ENCODE peak calls at places on chromosomes 7 and 10, in five cellular contexts. One of them, this sample, is unnamed.

GRCh38 chr10:98213740-98214139 is 54.3 kb downstream of the LOXL4 start:
- DNase-seq in fibroblast of mammary gland: no peak
- DNase-seq in H54: no peak
- DNase-seq in activated T-helper 1 cell treated with Interleukin-2 at 50 U/mL for 16 hours: no peak
- DNase-seq in ELR: no peak
- DNase-seq in this sample: no peak

GRCh38 chr7:45001138-45001694 is 1.2 kb downstream of the CCM2 start:
- DNase-seq in fibroblast of mammary gland: peak; percentile 29
- DNase-seq in activated T-helper 1 cell treated with Interleukin-2 at 50 U/mL for 16 hours: peak; percentile 46
- DNase-seq in H54: peak; percentile 33
- DNase-seq in ELR: no peak
- DNase-seq in this sample: peak; percentile 51

GRCh38 chr10:69952801-69953200 is 99.8 kb upstream of the MACROH2A2 start:
- DNase-seq in ELR: no peak
- DNase-seq in H54: no peak
- DNase-seq in fibroblast of mammary gland: no peak
- DNase-seq in activated T-helper 1 cell treated with Interleukin-2 at 50 U/mL for 16 hours: no peak
- DNase-seq in this sample: no peak

GRCh38 chr7:25845341-25845923 is 306.6 kb upstream of the NFE2L3 start:
- DNase-seq in ELR: no peak
- DNase-seq in activated T-helper 1 cell treated with Interleukin-2 at 50 U/mL for 16 hours: no peak
- DNase-seq in fibroblast of mammary gland: no peak
- DNase-seq in H54: no peak
- DNase-seq in this sample: no peak

GRCh38 chr10:128400564-128400963 is 274.3 kb upstream of the MKI67 start:
- DNase-seq in ELR: no peak
- DNase-seq in activated T-helper 1 cell treated with Interleukin-2 at 50 U/mL for 16 hours: no peak
- DNase-seq in fibroblast of mammary gland: no peak
- DNase-seq in H54: no peak
- DNase-seq in this sample: no peak

GRCh38 chr10:26911811-26912461 is 51.2 kb upstream of the ABI1 start:
- DNase-seq in activated T-helper 1 cell treated with Interleukin-2 at 50 U/mL for 16 hours: no peak
- DNase-seq in H54: no peak
- DNase-seq in fibroblast of mammary gland: no peak
- DNase-seq in ELR: no peak
- DNase-seq in this sample: no peak

GRCh38 chr7:1856161-1856965 is 186.3 kb downstream of the ELFN1 start:
- DNase-seq in H54: no peak
- DNase-seq in fibroblast of mammary gland: no peak
- DNase-seq in activated T-helper 1 cell treated with Interleukin-2 at 50 U/mL for 16 hours: no peak
- DNase-seq in ELR: no peak
- DNase-seq in this sample: no peak

GRCh38 chr7:31860925-31861324 is 173.9 kb downstream of the PPP1R17 start:
- DNase-seq in ELR: no peak
- DNase-seq in H54: no peak
- DNase-seq in activated T-helper 1 cell treated with Interleukin-2 at 50 U/mL for 16 hours: no peak
- DNase-seq in fibroblast of mammary gland: no peak
- DNase-seq in this sample: no peak

GRCh38 chr10:100019824-100020160 is 10.0 kb upstream of the DNMBP start:
- DNase-seq in H54: no peak
- DNase-seq in ELR: peak; percentile 50
- DNase-seq in activated T-helper 1 cell treated with Interleukin-2 at 50 U/mL for 16 hours: no peak
- DNase-seq in fibroblast of mammary gland: no peak
- DNase-seq in this sample: no peak

GRCh38 chr7:151511946-151512345 is 7.7 kb downstream of the RHEB start:
- DNase-seq in activated T-helper 1 cell treated with Interleukin-2 at 50 U/mL for 16 hours: no peak
- DNase-seq in fibroblast of mammary gland: peak; percentile 45
- DNase-seq in H54: no peak
- DNase-seq in ELR: no peak
- DNase-seq in this sample: no peak

GRCh38 chr7:117124585-117125220 is 171.4 kb downstream of the ST7 start:
- DNase-seq in H54: no peak
- DNase-seq in ELR: peak; percentile 98
- DNase-seq in fibroblast of mammary gland: peak; percentile 98
- DNase-seq in activated T-helper 1 cell treated with Interleukin-2 at 50 U/mL for 16 hours: no peak
- DNase-seq in this sample: peak; percentile 37

GRCh38 chr10:26738354-26738753 is 40.9 kb downstream of the PDSS1 start:
- DNase-seq in ELR: no peak
- DNase-seq in activated T-helper 1 cell treated with Interleukin-2 at 50 U/mL for 16 hours: no peak
- DNase-seq in H54: no peak
- DNase-seq in fibroblast of mammary gland: no peak
- DNase-seq in this sample: no peak

GRCh38 chr10:73786512-73786885 is 1.1 kb downstream of the ZSWIM8 start:
- DNase-seq in ELR: no peak
- DNase-seq in H54: no peak
- DNase-seq in fibroblast of mammary gland: no peak
- DNase-seq in activated T-helper 1 cell treated with Interleukin-2 at 50 U/mL for 16 hours: no peak
- DNase-seq in this sample: no peak

GRCh38 chr10:20855398-20856038 is 41.6 kb downstream of the NEBL start:
- DNase-seq in fibroblast of mammary gland: peak; percentile 60
- DNase-seq in ELR: peak; percentile 33
- DNase-seq in activated T-helper 1 cell treated with Interleukin-2 at 50 U/mL for 16 hours: no peak
- DNase-seq in H54: no peak
- DNase-seq in this sample: peak; percentile 10

GRCh38 chr7:15643000-15643705 is 43.3 kb downstream of the MEOX2 start:
- DNase-seq in fibroblast of mammary gland: no peak
- DNase-seq in H54: no peak
- DNase-seq in ELR: peak; percentile 22
- DNase-seq in activated T-helper 1 cell treated with Interleukin-2 at 50 U/mL for 16 hours: no peak
- DNase-seq in this sample: peak; percentile 5

GRCh38 chr10:127990846-127991542 is 84.1 kb downstream of the PTPRE start:
- DNase-seq in H54: peak; percentile 38
- DNase-seq in fibroblast of mammary gland: peak; percentile 86
- DNase-seq in activated T-helper 1 cell treated with Interleukin-2 at 50 U/mL for 16 hours: no peak
- DNase-seq in ELR: peak; percentile 71
- DNase-seq in this sample: peak; percentile 90

GRCh38 chr7:82234457-82235049 is 209.0 kb downstream of the CACNA2D1 start:
- DNase-seq in H54: no peak
- DNase-seq in fibroblast of mammary gland: peak; percentile 66
- DNase-seq in activated T-helper 1 cell treated with Interleukin-2 at 50 U/mL for 16 hours: no peak
- DNase-seq in ELR: peak; percentile 67
- DNase-seq in this sample: peak; percentile 10

GRCh38 chr7:55508301-55509011 is 63.8 kb downstream of the VOPP1 start:
- DNase-seq in fibroblast of mammary gland: no peak
- DNase-seq in ELR: peak; percentile 32
- DNase-seq in H54: no peak
- DNase-seq in activated T-helper 1 cell treated with Interleukin-2 at 50 U/mL for 16 hours: no peak
- DNase-seq in this sample: no peak

GRCh38 chr7:4531236-4531635 is 150.9 kb upstream of the FOXK1 start:
- DNase-seq in H54: no peak
- DNase-seq in fibroblast of mammary gland: no peak
- DNase-seq in activated T-helper 1 cell treated with Interleukin-2 at 50 U/mL for 16 hours: no peak
- DNase-seq in ELR: no peak
- DNase-seq in this sample: no peak

GRCh38 chr10:103757531-103758293 is 97.7 kb downstream of the SH3PXD2A start:
- DNase-seq in ELR: peak; percentile 83
- DNase-seq in activated T-helper 1 cell treated with Interleukin-2 at 50 U/mL for 16 hours: no peak
- DNase-seq in fibroblast of mammary gland: peak; percentile 89
- DNase-seq in H54: peak; percentile 72
- DNase-seq in this sample: peak; percentile 92

This sample was measured in RWPE1.